ENCODE peak calls at places on chromosomes 4 and X, in ten cellular contexts. W is MCF 10A, G is GM12865, A is endothelial cell, U is fibroblast of lung, P is heart right ventricle, Y is psoas muscle, E is ascending aorta, F is nephron progenitor cell, J is stomach. T is an unnamed sample.

GRCh38 chr4:81550005-81550896 is 78.5 kb upstream of the RASGEF1B start:
- DNase-seq in W (no peak), A (no peak), F (no peak), E (no peak), U (no peak), Y (no peak), P (no peak), G (no peak), J (no peak), T (no peak)

GRCh38 chr4:130563185-130563890 is 1467.4 kb downstream of the C4orf33 start:
- DNase-seq in Y (peak), G (no peak), E (peak), W (peak), J (peak), U (peak), F (peak), P (no peak), A (peak), T (no peak)

GRCh38 chr4:83558693-83559092 is 22.8 kb downstream of the GPAT3 start:
- DNase-seq in P (no peak), U (peak), J (no peak), E (no peak), W (no peak), Y (no peak), F (no peak), G (no peak), A (no peak), T (no peak)

GRCh38 chrX:53481816-53482485 is 47.8 kb upstream of the HSD17B10 start:
- DNase-seq in P (no peak), W (peak), G (peak), J (peak), U (peak), Y (no peak), F (peak), E (peak), A (peak), T (no peak)

GRCh38 chrX:44675364-44676024 is 132.8 kb upstream of the FUNDC1 start:
- DNase-seq in F (no peak), U (peak), G (no peak), A (no peak), J (no peak), P (peak), E (no peak), Y (peak), W (peak), T (peak)

GRCh38 chr4:56764775-56765174 is 56.7 kb downstream of the SPINK2 start:
- DNase-seq in G (no peak), J (no peak), U (peak), E (no peak), A (no peak), F (no peak), Y (no peak), W (peak), P (no peak), T (no peak)

GRCh38 chr4:149113804-149114430 is 671.7 kb upstream of the NR3C2 start:
- DNase-seq in E (no peak), G (no peak), J (no peak), P (no peak), W (peak), A (no peak), Y (no peak), U (peak), F (no peak), T (no peak)

GRCh38 chr4:24686866-24687672 is 102.7 kb upstream of the DHX15 start:
- DNase-seq in U (no peak), Y (no peak), E (no peak), G (peak), F (peak), A (no peak), W (peak), P (peak), J (peak), T (no peak)

GRCh38 chr4:51885371-51885770 is 42.4 kb downstream of the DCUN1D4 start:
- DNase-seq in P (no peak), G (peak), Y (no peak), A (peak), J (no peak), W (peak), E (no peak), F (no peak), U (peak), T (no peak)

GRCh38 chr4:105634402-105634801 is 74.1 kb downstream of the INTS12 start:
- DNase-seq in F (no peak), U (no peak), G (no peak), E (no peak), A (no peak), W (no peak), P (no peak), Y (no peak), J (no peak), T (no peak)

GRCh38 chr4:105633241-105633640 is 75.2 kb downstream of the INTS12 start:
- DNase-seq in A (no peak), F (no peak), U (no peak), Y (no peak), W (no peak), J (peak), P (no peak), E (no peak), G (no peak), T (no peak)

GRCh38 chr4:105632599-105632998 is 75.9 kb downstream of the INTS12 start:
- DNase-seq in E (no peak), A (no peak), F (no peak), J (no peak), W (no peak), P (no peak), Y (no peak), G (no peak), U (no peak), T (no peak)

GRCh38 chr4:105630670-105631655 is 77.5 kb downstream of the INTS12 start:
- DNase-seq in G (no peak), E (no peak), Y (no peak), F (no peak), P (no peak), W (peak), A (no peak), U (no peak), J (no peak), T (no peak)

GRCh38 chr4:105631818-105632400 is 76.6 kb downstream of the INTS12 start:
- DNase-seq in J (no peak), E (no peak), W (peak), Y (no peak), F (no peak), G (no peak), U (no peak), A (no peak), P (no peak), T (no peak)
- TF ChIP-seq CTCF in J (no peak), E (no peak), W (peak), Y (no peak), F (no peak), G (no peak), U (no peak), A (peak), P (no peak), T (no peak)

DNA sequence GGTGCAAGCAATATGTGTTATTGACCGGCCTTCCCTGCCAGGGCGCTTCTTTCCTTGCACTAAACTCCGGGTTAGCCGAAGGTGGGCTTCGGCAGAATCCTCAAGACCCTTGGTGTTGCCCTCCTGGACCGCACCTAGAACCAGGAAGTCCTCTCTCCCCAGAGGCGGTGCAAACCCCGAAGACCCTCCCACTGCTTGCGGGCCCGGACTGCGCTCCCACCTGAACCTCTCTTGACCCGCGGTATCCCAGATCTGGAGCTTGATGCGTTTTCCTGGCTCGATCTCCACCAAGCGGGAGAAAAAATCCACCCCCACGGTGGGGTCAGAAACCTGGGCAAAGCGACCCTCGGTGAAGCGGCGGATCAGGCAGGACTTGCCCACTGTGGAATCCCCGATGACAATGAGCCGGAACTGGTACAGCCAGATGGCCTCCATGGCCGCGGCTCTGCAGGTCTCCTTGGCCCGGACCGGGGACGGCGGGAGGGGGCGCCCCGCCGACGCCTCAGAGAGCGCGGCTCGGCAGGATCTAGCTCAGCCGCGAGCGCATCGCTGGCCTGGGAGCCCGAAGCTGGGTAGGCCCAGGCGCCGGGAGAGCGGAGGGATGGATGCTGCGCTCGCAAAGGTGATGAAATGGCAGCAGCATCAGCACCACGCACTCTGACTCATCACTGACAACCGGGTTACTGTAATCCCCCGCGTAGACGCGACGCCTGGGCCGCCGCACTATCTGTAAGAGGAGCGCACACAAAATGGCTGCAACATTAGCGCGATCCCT is at the start of gene RAB39B:
- DNase-seq in F (peak), U (peak), Y (peak), W (peak), G (peak), J (peak), P (peak), E (peak), A (peak), T (peak)
- TF ChIP-seq CTCF in F (no peak), U (no peak), Y (no peak), W (no peak), G (no peak), J (no peak), P (no peak), E (no peak), A (no peak), T (no peak)

DNA sequence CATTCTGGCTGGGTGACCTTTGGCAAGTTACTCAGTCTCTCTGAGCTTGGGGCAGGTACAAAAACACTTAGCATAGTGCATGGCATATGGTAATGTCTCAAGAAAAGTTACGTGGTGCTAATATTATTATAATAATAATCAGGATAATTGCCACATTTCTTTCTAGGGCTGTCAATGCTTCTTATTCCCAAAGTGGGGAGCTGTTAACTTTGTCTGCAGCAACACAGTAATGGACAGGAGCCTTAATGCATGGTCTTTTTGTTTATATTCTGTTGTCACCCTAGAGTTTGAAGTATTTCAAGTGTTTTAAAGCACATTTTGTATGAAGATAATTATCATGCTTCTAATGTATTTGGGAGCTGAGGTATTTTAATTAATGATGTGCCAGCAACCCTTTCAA is 121.8 kb downstream of the FHIP1A start:
- DNase-seq in Y (no peak), W (peak), E (no peak), J (no peak), P (no peak), G (no peak), A (no peak), U (no peak), F (no peak), T (no peak)
- TF ChIP-seq CTCF in Y (no peak), W (peak), E (no peak), J (no peak), P (peak), G (no peak), A (no peak), U (no peak), F (peak), T (no peak)

DNA sequence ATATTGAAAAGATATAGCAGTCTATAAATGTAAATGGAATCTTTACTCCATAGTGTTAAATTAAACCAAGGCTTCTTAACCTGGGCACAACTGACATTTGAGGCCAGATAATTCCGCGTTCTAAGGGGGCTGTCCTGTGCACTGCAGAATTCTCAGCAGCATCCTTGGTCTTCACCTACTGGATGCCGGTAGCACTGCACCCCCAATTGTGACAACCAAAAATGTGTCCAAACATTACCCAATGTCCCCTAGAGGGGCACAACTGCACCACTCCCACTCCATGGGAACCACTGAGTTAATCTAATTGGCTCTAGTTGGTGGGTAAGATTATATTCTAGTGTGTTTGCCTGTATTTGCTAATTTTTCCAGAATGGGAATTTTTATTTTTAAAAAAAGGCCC is 16.6 kb downstream of the AP1S2 start:
- DNase-seq in Y (no peak), A (peak), P (no peak), J (no peak), G (peak), E (no peak), F (peak), U (no peak), W (peak), T (no peak)
- TF ChIP-seq CTCF in Y (no peak), A (peak), P (no peak), J (no peak), G (peak), E (no peak), F (peak), U (no peak), W (peak), T (no peak)

DNA sequence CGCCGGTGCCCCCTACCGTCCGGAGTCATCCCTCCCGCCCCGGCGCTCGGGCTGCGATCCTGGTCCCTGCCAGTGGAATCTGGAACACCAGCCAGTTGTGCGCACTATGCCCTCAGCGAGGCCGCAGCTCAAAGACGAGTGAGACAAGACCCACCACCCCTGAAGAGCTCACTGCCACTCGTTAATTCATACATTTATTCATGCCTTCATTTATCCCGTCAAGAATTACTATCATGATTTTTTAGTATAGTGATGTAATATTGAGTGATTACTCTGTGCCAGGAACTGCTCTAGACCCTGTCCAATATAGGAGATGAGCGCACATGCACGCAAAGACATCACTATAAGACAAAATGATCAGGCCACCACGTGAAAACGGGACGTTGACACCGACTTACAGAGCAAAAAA is 252 bp upstream of the PPA2 start:
- DNase-seq in G (no peak), U (peak), Y (peak), J (peak), E (peak), W (peak), A (peak), P (peak), F (peak), T (peak)
- TF ChIP-seq CTCF in G (peak), U (peak), Y (peak), J (no peak), E (peak), W (peak), A (peak), P (peak), F (peak), T (no peak)

GRCh38 chr4:141107927-141108326 is 25.3 kb downstream of the RNF150 start:
- DNase-seq in Y (no peak), G (no peak), F (no peak), J (no peak), A (no peak), P (no peak), U (no peak), E (no peak), W (no peak), T (no peak)
- TF ChIP-seq CTCF in Y (no peak), G (no peak), F (no peak), J (no peak), A (no peak), P (no peak), U (no peak), E (no peak), W (no peak), T (no peak)

GRCh38 chr4:119165767-119166166 is 30.1 kb downstream of the MYOZ2 start:
- DNase-seq in Y (no peak), P (no peak), G (no peak), U (no peak), F (no peak), E (no peak), J (peak), W (no peak), A (no peak), T (no peak)

GRCh38 chr4:119172223-119172622 is 36.6 kb downstream of the MYOZ2 start:
- DNase-seq in E (no peak), W (no peak), F (no peak), G (no peak), U (no peak), P (no peak), Y (no peak), J (no peak), A (no peak), T (no peak)

GRCh38 chr4:119170195-119170594 is 34.6 kb downstream of the MYOZ2 start:
- DNase-seq in F (no peak), E (no peak), J (no peak), Y (no peak), G (no peak), U (no peak), A (no peak), W (no peak), P (no peak), T (no peak)
- TF ChIP-seq CTCF in F (no peak), E (no peak), J (no peak), Y (no peak), G (no peak), U (no peak), A (no peak), W (no peak), P (no peak), T (no peak)

GRCh38 chr4:89755210-89755609 is 81.8 kb downstream of the SNCA start:
- DNase-seq in P (no peak), W (peak), Y (no peak), A (no peak), E (no peak), U (peak), F (no peak), G (no peak), J (no peak), T (no peak)
- TF ChIP-seq CTCF in P (no peak), W (no peak), Y (no peak), A (no peak), E (no peak), U (no peak), F (no peak), G (no peak), J (no peak), T (no peak)

GRCh38 chr4:13126976-13127910 is 356.9 kb downstream of the RAB28 start:
- DNase-seq in J (peak), U (no peak), F (no peak), W (no peak), P (no peak), Y (no peak), A (no peak), G (no peak), E (no peak), T (no peak)
- TF ChIP-seq CTCF in J (no peak), U (no peak), F (no peak), W (no peak), P (no peak), Y (no peak), A (no peak), G (no peak), E (no peak), T (no peak)

DNA sequence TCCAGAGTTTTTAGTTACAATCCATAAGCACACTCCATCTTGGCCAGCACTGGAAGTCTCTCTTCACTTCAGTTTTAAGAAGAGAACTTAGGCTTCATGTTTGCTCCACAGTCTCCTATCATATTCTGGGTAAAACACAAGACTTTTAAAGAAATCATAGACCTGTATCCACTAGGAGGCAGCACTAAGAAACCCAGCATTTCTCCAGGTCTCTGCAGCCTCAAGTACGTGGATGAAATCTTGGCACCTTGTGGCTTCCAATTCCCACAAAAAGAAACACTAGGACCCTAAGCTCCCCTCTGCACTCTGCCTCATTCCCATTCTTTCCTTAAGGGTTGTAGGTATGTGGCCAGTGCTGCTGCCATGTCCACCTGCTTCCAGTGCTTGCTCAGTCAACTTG is 367.3 kb upstream of the CASK start:
- DNase-seq in Y (no peak), F (no peak), G (peak), A (peak), P (no peak), U (no peak), J (no peak), E (no peak), W (peak), T (no peak)
- TF ChIP-seq CTCF in Y (no peak), F (no peak), G (peak), A (peak), P (no peak), U (no peak), J (no peak), E (no peak), W (peak), T (no peak)